ENCODE peak calls at places on chromosomes 4 and X, in four cellular contexts. F is CD8-positive, alpha-beta T cell; I is uterus; R is body of pancreas. V is an unnamed sample. For H3K4me1, the result is how much of the 10 kb centered on the place peaks cover.

GRCh38 chr4:15488658-15489470 is 19.2 kb downstream of the CC2D2A start:
- DNase-seq in R (no peak), F (no peak), I (no peak), V (no peak)

GRCh38 chr4:186723207-186724047 is at the start of gene FAT1:
- DNase-seq in I (peak), F (no peak), R (peak), V (peak)

GRCh38 chrX:58025979-58026378 is 115.7 kb upstream of the ZXDA start:
- DNase-seq in R (peak), F (peak), I (no peak), V (no peak)

GRCh38 chr4:5168891-5169290 is 117.6 kb downstream of the STK32B start:
- DNase-seq in I (no peak), F (no peak), R (no peak), V (no peak)

GRCh38 chrX:13147758-13148157 is 103.3 kb upstream of the FAM9C start:
- DNase-seq in R (no peak), I (no peak), F (no peak), V (no peak)

GRCh38 chrX:130170752-130171445 is 863 bp upstream of the RAB33A start:
- DNase-seq in F (peak), R (no peak), I (no peak), V (peak)

GRCh38 chr4:153243464-153243863 is 39.2 kb downstream of the TRIM2 start:
- DNase-seq in F (no peak), I (no peak), R (no peak), V (no peak)

GRCh38 chr4:153522800-153523089 is 56.6 kb downstream of the TMEM131L start:
- DNase-seq in F (peak), I (no peak), R (no peak), V (no peak)

GRCh38 chr4:114349543-114350175 is 248.9 kb upstream of the UGT8 start:
- DNase-seq in I (no peak), R (no peak), F (no peak), V (no peak)

GRCh38 chr4:139521764-139522373 is 34.1 kb downstream of the SETD7 start:
- DNase-seq in I (no peak), R (no peak), F (no peak), V (no peak)
- H3K4me1 ChIP-seq in I (under half), R (under half), F (under half), V (under half)

DNA sequence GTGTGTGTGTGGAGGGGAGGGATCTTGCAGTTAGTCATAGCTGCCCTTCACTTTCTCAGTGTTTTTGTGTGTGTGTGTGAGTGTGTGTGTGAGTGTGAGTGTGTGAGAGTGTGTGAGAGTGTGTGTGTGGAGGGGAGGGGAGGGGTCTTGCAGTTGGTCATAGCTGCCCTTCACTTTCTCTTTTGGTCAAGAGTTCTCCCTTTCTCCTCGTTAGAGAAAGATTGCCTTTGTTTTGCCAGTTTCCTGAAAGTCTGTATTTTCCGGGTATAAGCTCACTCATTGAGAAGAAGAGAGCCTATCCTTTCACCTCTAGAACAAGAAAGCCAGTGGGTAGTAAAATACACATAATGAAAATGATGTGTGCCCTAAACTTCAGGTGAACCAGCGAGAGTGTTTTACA is 75.2 kb upstream of the ENPP6 start:
- DNase-seq in R (no peak), I (no peak), F (no peak), V (no peak)
- H3K27ac ChIP-seq in R (no peak), I (no peak), F (no peak), V (no peak)

GRCh38 chr4:77073981-77074865 is 1.6 kb downstream of the CCNI start:
- DNase-seq in R (no peak), F (no peak), I (no peak), V (no peak)

GRCh38 chr4:77075869-77076801 is at the start of gene CCNI:
- DNase-seq in I (peak), F (peak), R (peak), V (peak)

GRCh38 chr4:77074961-77075855 is 581 bp downstream of the CCNI start:
- DNase-seq in F (peak), R (peak), I (peak), V (peak)

GRCh38 chr4:77072195-77072753 is 3.5 kb downstream of the CCNI start:
- DNase-seq in R (peak), F (peak), I (no peak), V (no peak)

GRCh38 chr4:77073106-77073858 is 2.5 kb downstream of the CCNI start:
- DNase-seq in R (no peak), I (no peak), F (no peak), V (no peak)
- H3K4me1 ChIP-seq in R (half or more), I (under half), F (half or more), V (under half)

GRCh38 chr4:6574747-6575502 is at the start of gene MAN2B2:
- DNase-seq in F (peak), R (peak), I (peak), V (peak)
- H3K27ac ChIP-seq in F (peak), R (peak), I (peak), V (peak)

DNA sequence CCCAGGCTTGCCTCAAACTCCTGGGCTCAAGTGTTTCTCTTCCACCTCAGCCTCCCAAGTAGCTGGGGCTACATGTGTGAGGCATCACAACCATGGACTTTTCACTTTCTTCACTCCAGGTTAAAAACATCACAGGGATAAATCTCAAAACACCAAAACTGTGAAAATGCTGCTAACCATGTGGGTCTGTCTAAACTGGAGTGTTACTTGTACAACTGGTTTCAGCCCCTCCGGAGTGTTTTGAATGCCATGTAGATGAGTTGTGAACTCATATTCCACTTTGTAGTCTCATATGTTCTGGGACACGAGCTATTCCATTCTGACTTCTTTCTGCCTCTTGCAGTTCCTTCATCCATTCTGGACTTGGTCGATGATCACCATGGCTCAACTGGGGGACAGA is 43.0 kb downstream of the PDGFRA start:
- DNase-seq in R (no peak), F (no peak), I (no peak), V (no peak)
- H3K4me1 ChIP-seq in R (under half), F (under half), I (under half), V (under half)

GRCh38 chr4:136281889-136282288 is 1250.4 kb downstream of the PCDH18 start:
- DNase-seq in F (no peak), I (no peak), R (no peak), V (no peak)
- H3K27ac ChIP-seq in F (no peak), I (no peak), R (no peak), V (no peak)

V was measured in right cardiac atrium.